ENCODE peak calls at places on chromosomes 6 and 20, in ten cellular contexts. O is NB4, D is astrocyte, P is esophagus muscularis mucosa, L is uterus, G is A549, T is cardiac muscle cell, X is astrocyte of the spinal cord, M is WTC11, V is neural progenitor cell. H is an unnamed sample.

GRCh38 chr6:104462811-104463599 is 396.7 kb downstream of the HACE1 start:
- DNase-seq in O (no peak), D (no peak), P (no peak), L (no peak), G (no peak), T (peak), X (no peak), M (no peak), V (no peak), H (no peak)

GRCh38 chr20:34268851-34269668 is 27.8 kb downstream of the ASIP start:
- DNase-seq in O (no peak), D (peak), P (no peak), L (peak), G (no peak), T (peak), X (peak), M (peak), V (peak), H (no peak)

GRCh38 chr6:40960784-40961430 is 78.1 kb downstream of the UNC5CL start:
- DNase-seq in O (no peak), D (no peak), P (peak), L (no peak), G (no peak), T (no peak), X (no peak), M (no peak), V (no peak), H (no peak)

GRCh38 chr20:37417146-37417856 is 71.4 kb downstream of the SRC start:
- DNase-seq in O (no peak), D (no peak), P (no peak), L (no peak), G (no peak), T (no peak), X (no peak), M (no peak), V (peak), H (no peak)

GRCh38 chr20:14861028-14861699 is 523.8 kb upstream of the FLRT3 start:
- DNase-seq in O (no peak), D (no peak), P (no peak), L (no peak), G (no peak), T (no peak), X (no peak), M (no peak), V (peak), H (no peak)

GRCh38 chr6:1524040-1524480 is 85.7 kb upstream of the FOXC1 start:
- DNase-seq in O (no peak), D (peak), P (no peak), L (peak), G (peak), T (peak), X (peak), M (peak), V (peak), H (no peak)

GRCh38 chr6:135493218-135493961 is 4.2 kb downstream of the AHI1 start:
- DNase-seq in O (no peak), D (no peak), P (no peak), L (no peak), G (no peak), T (no peak), X (peak), M (no peak), V (no peak), H (no peak)

GRCh38 chr6:139115980-139116758 is 18.7 kb upstream of the HECA start:
- DNase-seq in O (no peak), D (no peak), P (no peak), L (no peak), G (no peak), T (no peak), X (no peak), M (no peak), V (no peak), H (no peak)

GRCh38 chr6:70312165-70312564 is 9.3 kb upstream of the COL9A1 start:
- DNase-seq in O (peak), D (peak), P (no peak), L (no peak), G (no peak), T (peak), X (peak), M (no peak), V (no peak), H (peak)

GRCh38 chr20:55514498-55514897 is 490.8 kb downstream of the CBLN4 start:
- DNase-seq in O (no peak), D (no peak), P (no peak), L (no peak), G (no peak), T (no peak), X (no peak), M (no peak), V (no peak), H (no peak)

GRCh38 chr20:881051-881820 is 34.9 kb downstream of the ANGPT4 start:
- DNase-seq in O (peak), D (peak), P (no peak), L (no peak), G (peak), T (peak), X (peak), M (no peak), V (no peak), H (no peak)

GRCh38 chr20:57440678-57441509 is 49.7 kb downstream of the RBM38 start:
- DNase-seq in O (no peak), D (no peak), P (peak), L (peak), G (no peak), T (peak), X (peak), M (peak), V (peak), H (no peak)

GRCh38 chr6:105184921-105185320 is 5.1 kb upstream of the POPDC3 start:
- DNase-seq in O (no peak), D (peak), P (peak), L (no peak), G (no peak), T (peak), X (peak), M (no peak), V (no peak), H (no peak)

GRCh38 chr6:64034331-64034730 is 398.7 kb downstream of the PHF3 start:
- DNase-seq in O (no peak), D (no peak), P (no peak), L (no peak), G (no peak), T (peak), X (no peak), M (no peak), V (no peak), H (no peak)

GRCh38 chr6:163756079-163756478 is 341.6 kb downstream of the QKI start:
- DNase-seq in O (peak), D (no peak), P (peak), L (no peak), G (no peak), T (no peak), X (no peak), M (no peak), V (no peak), H (no peak)

GRCh38 chr6:109961666-109962065 is 16.4 kb upstream of the GPR6 start:
- DNase-seq in O (no peak), D (peak), P (no peak), L (no peak), G (no peak), T (peak), X (peak), M (no peak), V (no peak), H (no peak)

GRCh38 chr6:108914235-108915022 is 66.2 kb downstream of the ARMC2 start:
- DNase-seq in O (peak), D (no peak), P (no peak), L (no peak), G (peak), T (peak), X (no peak), M (peak), V (peak), H (no peak)

GRCh38 chr6:88561034-88561973 is 395.2 kb upstream of the CNR1 start:
- DNase-seq in O (no peak), D (no peak), P (no peak), L (no peak), G (no peak), T (no peak), X (no peak), M (no peak), V (no peak), H (no peak)

GRCh38 chr6:137001287-137001976 is 43.3 kb downstream of the IL20RA start:
- DNase-seq in O (no peak), D (peak), P (peak), L (no peak), G (peak), T (no peak), X (peak), M (peak), V (peak), H (no peak)

GRCh38 chr6:36120979-36121706 is 9.2 kb upstream of the MAPK13 start:
- DNase-seq in O (peak), D (no peak), P (no peak), L (no peak), G (no peak), T (peak), X (no peak), M (no peak), V (no peak), H (no peak)

GRCh38 chr20:46348231-46348803 is 40.0 kb upstream of the CDH22 start:
- DNase-seq in O (no peak), D (no peak), P (no peak), L (peak), G (no peak), T (peak), X (peak), M (peak), V (peak), H (no peak)

GRCh38 chr6:109455161-109455501 is 441 bp downstream of the MICAL1 start:
- DNase-seq in O (peak), D (no peak), P (no peak), L (no peak), G (no peak), T (no peak), X (no peak), M (peak), V (no peak), H (no peak)

GRCh38 chr6:47179286-47179685 is 130.4 kb downstream of the TNFRSF21 start:
- DNase-seq in O (no peak), D (no peak), P (no peak), L (no peak), G (no peak), T (no peak), X (no peak), M (no peak), V (no peak), H (no peak)

GRCh38 chr6:151808331-151809241 is 1.1 kb downstream of the ESR1 start:
- DNase-seq in O (no peak), D (no peak), P (no peak), L (peak), G (no peak), T (peak), X (no peak), M (peak), V (peak), H (no peak)

GRCh38 chr20:3732327-3733118 is at the start of gene HSPA12B:
- DNase-seq in O (no peak), D (no peak), P (no peak), L (peak), G (no peak), T (peak), X (no peak), M (peak), V (peak), H (no peak)

GRCh38 chr6:142482249-142482648 is 180.4 kb downstream of the ADGRG6 start:
- DNase-seq in O (peak), D (no peak), P (no peak), L (no peak), G (no peak), T (no peak), X (no peak), M (no peak), V (no peak), H (no peak)

GRCh38 chr20:57667924-57668782 is 41.7 kb downstream of the PMEPA1 start:
- DNase-seq in O (no peak), D (no peak), P (no peak), L (no peak), G (no peak), T (no peak), X (no peak), M (no peak), V (no peak), H (no peak)

GRCh38 chr20:19890358-19891117 is 126.6 kb upstream of the NAA20 start:
- DNase-seq in O (no peak), D (no peak), P (no peak), L (no peak), G (no peak), T (no peak), X (no peak), M (no peak), V (no peak), H (no peak)

GRCh38 chr6:38012573-38012972 is 193.0 kb downstream of the ZFAND3 start:
- DNase-seq in O (peak), D (peak), P (no peak), L (no peak), G (peak), T (peak), X (peak), M (peak), V (peak), H (no peak)

GRCh38 chr6:6557504-6557839 is 31.0 kb upstream of the LY86 start:
- DNase-seq in O (no peak), D (no peak), P (no peak), L (no peak), G (no peak), T (no peak), X (no peak), M (no peak), V (no peak), H (no peak)

GRCh38 chr6:153312633-153313032 is 181.6 kb upstream of the RGS17 start:
- DNase-seq in O (peak), D (peak), P (no peak), L (no peak), G (peak), T (peak), X (peak), M (peak), V (peak), H (peak)

GRCh38 chr20:47466193-47466592 is 35.5 kb upstream of the NCOA3 start:
- DNase-seq in O (no peak), D (no peak), P (no peak), L (no peak), G (no peak), T (peak), X (no peak), M (no peak), V (no peak), H (no peak)

GRCh38 chr6:159104931-159105330 is 60.1 kb upstream of the TAGAP start:
- DNase-seq in O (no peak), D (no peak), P (no peak), L (no peak), G (no peak), T (no peak), X (no peak), M (no peak), V (no peak), H (no peak)

GRCh38 chr20:48411265-48411664 is 416.5 kb downstream of the PREX1 start:
- DNase-seq in O (no peak), D (no peak), P (no peak), L (peak), G (no peak), T (peak), X (no peak), M (no peak), V (no peak), H (no peak)

GRCh38 chr6:108944707-108945685 is 96.8 kb downstream of the ARMC2 start:
- DNase-seq in O (no peak), D (peak), P (peak), L (peak), G (no peak), T (peak), X (peak), M (no peak), V (no peak), H (peak)

GRCh38 chr6:81753709-81754678 is 1.5 kb upstream of the TENT5A start:
- DNase-seq in O (peak), D (no peak), P (peak), L (peak), G (peak), T (peak), X (peak), M (peak), V (peak), H (no peak)

DNA sequence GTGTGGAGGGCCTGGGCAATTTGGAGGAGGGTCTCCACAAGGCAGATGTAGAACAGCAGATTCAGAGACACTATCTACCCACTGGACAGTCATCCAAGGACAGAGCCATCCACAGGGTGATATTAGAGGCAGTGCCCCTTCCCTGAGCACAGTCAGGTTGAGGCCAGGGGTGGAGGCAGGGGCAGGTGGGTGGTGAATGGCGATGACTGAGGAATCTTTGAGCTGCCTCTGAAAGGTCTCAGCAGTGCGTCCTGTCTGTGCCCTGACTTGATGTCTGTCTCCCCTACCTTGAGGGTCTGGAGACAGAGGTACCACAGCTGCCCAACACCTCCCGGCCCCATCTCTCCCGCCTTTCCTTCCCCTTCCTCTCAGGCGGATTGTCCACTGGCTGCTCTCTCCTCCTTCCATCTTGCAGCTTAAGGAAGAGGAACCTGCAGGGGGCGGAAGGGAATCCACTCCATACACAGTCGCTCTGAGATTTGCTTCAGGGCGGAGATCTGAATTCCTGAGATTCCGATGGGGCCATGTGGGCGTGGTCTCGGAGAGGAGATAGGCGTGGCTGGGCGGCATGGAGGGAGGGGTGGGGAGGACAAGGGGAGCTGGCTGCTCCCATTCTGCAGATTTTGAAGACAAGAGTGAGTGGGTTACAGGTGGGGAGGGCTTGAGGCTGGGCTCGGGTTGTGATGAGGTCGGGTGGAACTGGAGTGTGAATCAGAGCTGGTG is 1.7 kb downstream of the MUCL3 start:
- DNase-seq in O (no peak), D (peak), P (no peak), L (peak), G (peak), T (peak), X (peak), M (peak), V (peak), H (peak)
- TF ChIP-seq CTCF in O (no peak), D (peak), P (no peak), L (peak), G (peak), T (peak), X (peak), M (peak), V (peak), H (peak)

GRCh38 chr20:40255368-40255767 is 433.7 kb downstream of the MAFB start:
- DNase-seq in O (no peak), D (no peak), P (peak), L (no peak), G (no peak), T (peak), X (peak), M (no peak), V (no peak), H (no peak)
- TF ChIP-seq CTCF in O (no peak), D (no peak), P (no peak), L (no peak), G (no peak), T (peak), X (no peak), M (no peak), V (no peak), H (no peak)

DNA sequence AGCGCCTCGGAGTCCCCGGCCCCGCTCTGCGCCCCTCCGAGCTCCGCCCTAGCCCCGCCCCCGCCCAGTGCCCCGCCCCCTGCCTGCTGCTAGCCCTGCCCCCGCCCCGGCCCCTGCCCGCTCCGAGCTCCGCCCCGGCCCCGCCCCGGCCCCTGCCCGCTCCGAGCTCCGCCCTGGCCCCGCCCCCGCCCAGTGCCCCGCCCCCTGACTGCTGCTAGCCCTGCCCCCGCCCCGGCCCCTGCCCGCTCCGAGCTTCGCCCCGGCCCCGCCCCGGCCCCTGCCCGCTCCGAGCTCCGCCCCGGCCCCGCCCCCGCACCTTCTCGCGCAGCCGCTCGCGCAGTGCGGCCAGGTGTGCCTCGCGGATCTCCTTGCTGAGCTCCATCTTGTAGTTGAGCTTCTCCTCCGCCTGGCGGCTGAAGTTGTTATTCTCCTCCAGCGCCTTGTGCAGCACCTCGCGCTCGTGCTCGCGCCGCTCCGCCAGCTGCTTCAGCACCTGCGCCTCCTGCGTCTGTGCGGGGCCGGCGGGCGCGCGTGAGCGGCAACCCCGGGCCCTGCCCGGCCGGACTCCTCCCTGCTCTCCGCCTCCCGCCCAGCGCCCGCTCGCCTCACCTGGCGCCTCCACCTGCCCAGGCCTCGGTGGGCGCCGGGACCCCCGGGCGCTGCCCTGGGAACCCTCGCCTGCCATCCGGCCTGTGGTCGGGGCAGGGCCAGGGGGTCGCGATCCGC is 11.3 kb downstream of the STMN3 start:
- DNase-seq in O (peak), D (peak), P (peak), L (peak), G (peak), T (peak), X (peak), M (peak), V (peak), H (no peak)
- TF ChIP-seq CTCF in O (no peak), D (peak), P (peak), L (peak), G (no peak), T (peak), X (peak), M (no peak), V (peak), H (peak)

GRCh38 chr6:126176266-126176665 is 163.6 kb upstream of the CENPW start:
- DNase-seq in O (peak), D (no peak), P (no peak), L (no peak), G (no peak), T (peak), X (peak), M (no peak), V (peak), H (no peak)
- TF ChIP-seq CTCF in O (peak), D (peak), P (no peak), L (no peak), G (peak), T (peak), X (peak), M (no peak), V (peak), H (peak)

GRCh38 chr6:133093957-133094356 is 147.2 kb upstream of the EYA4 start:
- DNase-seq in O (no peak), D (no peak), P (no peak), L (no peak), G (no peak), T (no peak), X (no peak), M (no peak), V (no peak), H (no peak)

GRCh38 chr6:133092199-133092598 is 149.0 kb upstream of the EYA4 start:
- DNase-seq in O (no peak), D (no peak), P (no peak), L (no peak), G (no peak), T (no peak), X (no peak), M (no peak), V (no peak), H (no peak)

GRCh38 chr6:133097208-133097607 is 143.9 kb upstream of the EYA4 start:
- DNase-seq in O (no peak), D (no peak), P (no peak), L (no peak), G (no peak), T (no peak), X (no peak), M (no peak), V (no peak), H (no peak)

DNA sequence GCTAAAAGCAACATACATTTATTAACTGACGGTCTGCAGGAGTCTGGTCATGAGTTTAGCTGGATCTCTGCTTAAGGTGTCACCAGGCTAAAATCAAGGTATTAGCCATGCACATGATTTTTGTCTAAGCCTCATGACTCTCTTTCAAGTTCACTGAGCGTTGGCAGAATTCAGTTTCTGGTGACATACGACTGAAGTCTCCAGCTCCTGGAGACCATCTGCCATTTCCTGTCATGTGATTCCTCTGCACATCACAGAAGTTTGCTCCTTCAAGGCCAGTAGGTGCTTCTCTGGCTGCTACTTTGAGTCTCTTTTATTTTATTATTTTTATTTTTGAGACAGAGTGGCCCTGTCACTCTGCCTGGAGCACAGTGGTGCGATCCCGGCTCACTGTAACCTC is 148.4 kb upstream of the EYA4 start:
- DNase-seq in O (no peak), D (no peak), P (no peak), L (no peak), G (no peak), T (no peak), X (no peak), M (no peak), V (no peak), H (no peak)
- TF ChIP-seq CTCF in O (no peak), D (no peak), P (no peak), L (no peak), G (no peak), T (no peak), X (no peak), M (no peak), V (no peak), H (no peak)

H was measured in epithelial cell of proximal tubule.